ENCODE peak calls at places on chromosomes 12 and 14, in ten cellular contexts. One of them, this sample, is unnamed. For H3K36me3, the result is how much of the 10 kb centered on the place peaks cover.

GRCh38 chr12:53659609-53660008 is 16.3 kb downstream of the ATP5MC2 start:
- DNase-seq in IMR-90: peak
- DNase-seq in endodermal cell: no peak
- DNase-seq in fibroblast of lung: peak
- DNase-seq in breast epithelium: no peak
- DNase-seq in mammary epithelial cell: peak
- DNase-seq in PC-3: no peak
- DNase-seq in heart left ventricle: no peak
- DNase-seq in HCT116: no peak
- DNase-seq in mucosa of descending colon: no peak
- DNase-seq in this sample: no peak

GRCh38 chr12:11981174-11981733 is 89.5 kb upstream of the BCL2L14 start:
- DNase-seq in heart left ventricle: no peak
- DNase-seq in IMR-90: no peak
- DNase-seq in mammary epithelial cell: peak
- DNase-seq in mucosa of descending colon: no peak
- DNase-seq in breast epithelium: no peak
- DNase-seq in HCT116: no peak
- DNase-seq in endodermal cell: peak
- DNase-seq in fibroblast of lung: peak
- DNase-seq in PC-3: peak
- DNase-seq in this sample: no peak

GRCh38 chr12:549476-550082 is 89.8 kb downstream of the B4GALNT3 start:
- DNase-seq in HCT116: no peak
- DNase-seq in IMR-90: no peak
- DNase-seq in fibroblast of lung: no peak
- DNase-seq in endodermal cell: no peak
- DNase-seq in mammary epithelial cell: no peak
- DNase-seq in heart left ventricle: peak
- DNase-seq in breast epithelium: no peak
- DNase-seq in mucosa of descending colon: no peak
- DNase-seq in PC-3: no peak
- DNase-seq in this sample: no peak

GRCh38 chr14:106308839-106309389 is 782.5 kb downstream of the TMEM121 start:
- DNase-seq in mammary epithelial cell: no peak
- DNase-seq in PC-3: no peak
- DNase-seq in IMR-90: no peak
- DNase-seq in fibroblast of lung: no peak
- DNase-seq in breast epithelium: no peak
- DNase-seq in HCT116: no peak
- DNase-seq in endodermal cell: peak
- DNase-seq in mucosa of descending colon: peak
- DNase-seq in heart left ventricle: no peak
- DNase-seq in this sample: no peak

GRCh38 chr14:44914849-44915248 is 46.9 kb downstream of the KLHL28 start:
- DNase-seq in mucosa of descending colon: no peak
- DNase-seq in PC-3: peak
- DNase-seq in breast epithelium: no peak
- DNase-seq in HCT116: no peak
- DNase-seq in heart left ventricle: peak
- DNase-seq in endodermal cell: peak
- DNase-seq in IMR-90: peak
- DNase-seq in mammary epithelial cell: no peak
- DNase-seq in fibroblast of lung: peak
- DNase-seq in this sample: peak

GRCh38 chr12:112900298-112901145 is 6.2 kb upstream of the OAS1 start:
- DNase-seq in heart left ventricle: no peak
- DNase-seq in PC-3: peak
- DNase-seq in IMR-90: peak
- DNase-seq in mammary epithelial cell: peak
- DNase-seq in fibroblast of lung: peak
- DNase-seq in HCT116: peak
- DNase-seq in mucosa of descending colon: peak
- DNase-seq in breast epithelium: peak
- DNase-seq in endodermal cell: peak
- DNase-seq in this sample: no peak

GRCh38 chr14:51294951-51295350 is 54.9 kb downstream of the TMX1 start:
- DNase-seq in mucosa of descending colon: no peak
- DNase-seq in PC-3: no peak
- DNase-seq in breast epithelium: no peak
- DNase-seq in mammary epithelial cell: no peak
- DNase-seq in IMR-90: no peak
- DNase-seq in endodermal cell: no peak
- DNase-seq in heart left ventricle: no peak
- DNase-seq in HCT116: no peak
- DNase-seq in fibroblast of lung: no peak
- DNase-seq in this sample: no peak

GRCh38 chr12:57868870-57869609 is 22.5 kb upstream of the CTDSP2 start:
- DNase-seq in heart left ventricle: peak
- DNase-seq in IMR-90: no peak
- DNase-seq in PC-3: no peak
- DNase-seq in mammary epithelial cell: no peak
- DNase-seq in breast epithelium: no peak
- DNase-seq in mucosa of descending colon: no peak
- DNase-seq in fibroblast of lung: no peak
- DNase-seq in HCT116: no peak
- DNase-seq in endodermal cell: peak
- DNase-seq in this sample: no peak

GRCh38 chr14:34222867-34223266 is 239.2 kb downstream of the SPTSSA start:
- DNase-seq in mucosa of descending colon: no peak
- DNase-seq in IMR-90: no peak
- DNase-seq in PC-3: no peak
- DNase-seq in mammary epithelial cell: no peak
- DNase-seq in endodermal cell: no peak
- DNase-seq in heart left ventricle: no peak
- DNase-seq in fibroblast of lung: no peak
- DNase-seq in breast epithelium: no peak
- DNase-seq in HCT116: no peak
- DNase-seq in this sample: no peak

GRCh38 chr14:104799657-104800599 is 973 bp upstream of the ZBTB42 start:
- DNase-seq in PC-3: peak
- DNase-seq in mucosa of descending colon: peak
- DNase-seq in fibroblast of lung: peak
- DNase-seq in IMR-90: peak
- DNase-seq in endodermal cell: peak
- DNase-seq in mammary epithelial cell: peak
- DNase-seq in HCT116: no peak
- DNase-seq in breast epithelium: peak
- DNase-seq in heart left ventricle: peak
- DNase-seq in this sample: peak

GRCh38 chr14:56774503-56774902 is 35.8 kb downstream of the OTX2 start:
- DNase-seq in IMR-90: no peak
- DNase-seq in mammary epithelial cell: no peak
- DNase-seq in mucosa of descending colon: no peak
- DNase-seq in breast epithelium: no peak
- DNase-seq in HCT116: no peak
- DNase-seq in fibroblast of lung: no peak
- DNase-seq in endodermal cell: peak
- DNase-seq in PC-3: no peak
- DNase-seq in heart left ventricle: no peak
- DNase-seq in this sample: no peak

GRCh38 chr12:63103489-63104131 is 47.4 kb downstream of the AVPR1A start:
- DNase-seq in IMR-90: peak
- DNase-seq in mucosa of descending colon: no peak
- DNase-seq in PC-3: peak
- DNase-seq in endodermal cell: no peak
- DNase-seq in breast epithelium: no peak
- DNase-seq in heart left ventricle: no peak
- DNase-seq in fibroblast of lung: peak
- DNase-seq in mammary epithelial cell: peak
- DNase-seq in HCT116: peak
- DNase-seq in this sample: no peak

GRCh38 chr12:49825360-49825970 is 2.7 kb downstream of the NCKAP5L start:
- DNase-seq in IMR-90: peak
- DNase-seq in mammary epithelial cell: peak
- DNase-seq in PC-3: no peak
- DNase-seq in fibroblast of lung: peak
- DNase-seq in mucosa of descending colon: peak
- DNase-seq in breast epithelium: no peak
- DNase-seq in heart left ventricle: peak
- DNase-seq in endodermal cell: peak
- DNase-seq in HCT116: no peak
- DNase-seq in this sample: no peak

GRCh38 chr14:23171251-23171975 is 12.0 kb downstream of the SLC7A8 start:
- DNase-seq in fibroblast of lung: peak
- DNase-seq in breast epithelium: no peak
- DNase-seq in PC-3: no peak
- DNase-seq in mammary epithelial cell: peak
- DNase-seq in mucosa of descending colon: no peak
- DNase-seq in heart left ventricle: no peak
- DNase-seq in endodermal cell: peak
- DNase-seq in HCT116: no peak
- DNase-seq in IMR-90: no peak
- DNase-seq in this sample: no peak

DNA sequence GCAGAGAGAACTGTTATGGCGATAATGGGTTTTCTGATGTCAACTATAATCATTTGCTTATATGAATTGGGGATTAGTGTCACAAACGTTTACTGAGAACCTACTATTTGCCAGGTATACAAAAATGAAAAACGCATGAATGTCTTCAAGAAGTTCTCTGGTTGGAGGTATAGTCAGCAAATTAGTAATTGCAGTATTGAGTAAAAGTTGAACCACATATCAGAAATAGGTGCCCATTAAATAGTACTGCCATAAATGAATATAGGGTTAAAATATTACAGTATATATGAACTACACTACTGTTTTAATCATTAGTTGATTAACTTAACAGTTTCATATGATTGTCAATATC is 60.0 kb downstream of the PTPRB start:
- DNase-seq in breast epithelium: no peak
- DNase-seq in fibroblast of lung: no peak
- DNase-seq in PC-3: no peak
- DNase-seq in mucosa of descending colon: no peak
- DNase-seq in endodermal cell: no peak
- DNase-seq in HCT116: no peak
- DNase-seq in IMR-90: no peak
- DNase-seq in mammary epithelial cell: no peak
- DNase-seq in heart left ventricle: no peak
- DNase-seq in this sample: no peak
- TF ChIP-seq CTCF in breast epithelium: no peak
- TF ChIP-seq CTCF in fibroblast of lung: no peak
- TF ChIP-seq CTCF in PC-3: no peak
- TF ChIP-seq CTCF in mucosa of descending colon: no peak
- TF ChIP-seq CTCF in endodermal cell: no peak
- TF ChIP-seq CTCF in HCT116: no peak
- TF ChIP-seq CTCF in IMR-90: no peak
- TF ChIP-seq CTCF in mammary epithelial cell: no peak
- TF ChIP-seq CTCF in heart left ventricle: no peak
- TF ChIP-seq CTCF in this sample: no peak

GRCh38 chr14:102994689-102995088 is 62.7 kb downstream of the CDC42BPB start:
- DNase-seq in fibroblast of lung: no peak
- DNase-seq in mammary epithelial cell: no peak
- DNase-seq in PC-3: no peak
- DNase-seq in mucosa of descending colon: peak
- DNase-seq in heart left ventricle: no peak
- DNase-seq in HCT116: no peak
- DNase-seq in endodermal cell: no peak
- DNase-seq in IMR-90: no peak
- DNase-seq in breast epithelium: no peak
- DNase-seq in this sample: no peak
- H3K36me3 ChIP-seq in fibroblast of lung: under half
- H3K36me3 ChIP-seq in mammary epithelial cell: under half
- H3K36me3 ChIP-seq in PC-3: under half
- H3K36me3 ChIP-seq in mucosa of descending colon: under half
- H3K36me3 ChIP-seq in heart left ventricle: half or more
- H3K36me3 ChIP-seq in HCT116: under half
- H3K36me3 ChIP-seq in endodermal cell: half or more
- H3K36me3 ChIP-seq in IMR-90: under half
- H3K36me3 ChIP-seq in breast epithelium: under half
- H3K36me3 ChIP-seq in this sample: under half

GRCh38 chr14:73884438-73885190 is 2.0 kb upstream of the ZNF410 start:
- DNase-seq in PC-3: no peak
- DNase-seq in mammary epithelial cell: no peak
- DNase-seq in mucosa of descending colon: no peak
- DNase-seq in IMR-90: no peak
- DNase-seq in endodermal cell: no peak
- DNase-seq in fibroblast of lung: no peak
- DNase-seq in HCT116: no peak
- DNase-seq in breast epithelium: no peak
- DNase-seq in heart left ventricle: no peak
- DNase-seq in this sample: no peak

GRCh38 chr14:73873660-73874059 is 13.0 kb upstream of the ZNF410 start:
- DNase-seq in HCT116: no peak
- DNase-seq in mammary epithelial cell: no peak
- DNase-seq in endodermal cell: no peak
- DNase-seq in mucosa of descending colon: no peak
- DNase-seq in breast epithelium: no peak
- DNase-seq in heart left ventricle: no peak
- DNase-seq in IMR-90: no peak
- DNase-seq in PC-3: peak
- DNase-seq in fibroblast of lung: no peak
- DNase-seq in this sample: no peak

GRCh38 chr14:73877790-73878189 is 8.9 kb upstream of the ZNF410 start:
- DNase-seq in PC-3: no peak
- DNase-seq in breast epithelium: no peak
- DNase-seq in mammary epithelial cell: no peak
- DNase-seq in heart left ventricle: no peak
- DNase-seq in mucosa of descending colon: no peak
- DNase-seq in IMR-90: no peak
- DNase-seq in HCT116: no peak
- DNase-seq in fibroblast of lung: no peak
- DNase-seq in endodermal cell: no peak
- DNase-seq in this sample: no peak

GRCh38 chr14:73878436-73878835 is 8.2 kb upstream of the ZNF410 start:
- DNase-seq in heart left ventricle: no peak
- DNase-seq in fibroblast of lung: peak
- DNase-seq in breast epithelium: no peak
- DNase-seq in HCT116: no peak
- DNase-seq in endodermal cell: no peak
- DNase-seq in PC-3: no peak
- DNase-seq in mammary epithelial cell: no peak
- DNase-seq in IMR-90: peak
- DNase-seq in mucosa of descending colon: no peak
- DNase-seq in this sample: no peak

DNA sequence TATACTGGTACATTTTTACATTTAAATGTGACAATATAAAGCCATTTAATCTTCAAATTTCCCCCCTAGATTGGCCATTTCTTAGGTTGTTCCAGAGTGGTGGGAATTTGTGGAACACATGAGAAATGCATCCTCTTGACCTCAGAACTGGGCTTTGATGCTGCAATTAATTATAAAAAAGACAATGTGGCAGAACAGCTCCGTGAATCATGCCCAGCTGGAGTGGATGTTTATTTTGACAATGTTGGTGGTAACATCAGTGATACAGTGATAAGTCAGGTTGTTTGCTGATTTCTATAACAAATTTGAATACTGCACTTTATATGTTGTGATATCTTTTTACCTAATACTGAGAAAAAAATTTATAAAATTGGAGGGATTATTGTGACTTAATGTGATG is 7.6 kb upstream of the ZNF410 start:
- DNase-seq in mucosa of descending colon: no peak
- DNase-seq in IMR-90: peak
- DNase-seq in HCT116: no peak
- DNase-seq in mammary epithelial cell: no peak
- DNase-seq in breast epithelium: no peak
- DNase-seq in fibroblast of lung: peak
- DNase-seq in heart left ventricle: no peak
- DNase-seq in PC-3: no peak
- DNase-seq in endodermal cell: no peak
- DNase-seq in this sample: no peak
- TF ChIP-seq CTCF in mucosa of descending colon: no peak
- TF ChIP-seq CTCF in IMR-90: no peak
- TF ChIP-seq CTCF in HCT116: no peak
- TF ChIP-seq CTCF in mammary epithelial cell: no peak
- TF ChIP-seq CTCF in breast epithelium: no peak
- TF ChIP-seq CTCF in fibroblast of lung: no peak
- TF ChIP-seq CTCF in heart left ventricle: no peak
- TF ChIP-seq CTCF in PC-3: no peak
- TF ChIP-seq CTCF in endodermal cell: no peak
- TF ChIP-seq CTCF in this sample: no peak

GRCh38 chr14:21208554-21208953 is 52.7 kb upstream of the OR5AU1 start:
- DNase-seq in mammary epithelial cell: no peak
- DNase-seq in PC-3: no peak
- DNase-seq in mucosa of descending colon: no peak
- DNase-seq in IMR-90: no peak
- DNase-seq in endodermal cell: no peak
- DNase-seq in breast epithelium: no peak
- DNase-seq in HCT116: no peak
- DNase-seq in heart left ventricle: no peak
- DNase-seq in fibroblast of lung: no peak
- DNase-seq in this sample: no peak
- H3K36me3 ChIP-seq in mammary epithelial cell: half or more
- H3K36me3 ChIP-seq in PC-3: half or more
- H3K36me3 ChIP-seq in mucosa of descending colon: under half
- H3K36me3 ChIP-seq in IMR-90: under half
- H3K36me3 ChIP-seq in endodermal cell: half or more
- H3K36me3 ChIP-seq in breast epithelium: under half
- H3K36me3 ChIP-seq in HCT116: half or more
- H3K36me3 ChIP-seq in heart left ventricle: half or more
- H3K36me3 ChIP-seq in fibroblast of lung: under half
- H3K36me3 ChIP-seq in this sample: under half

This sample was measured in heart right ventricle.